ENCODE peak calls at places on chromosomes 13 and 19, in nine cellular contexts. One of them, this sample, is unnamed.

GRCh38 chr13:94710881-94711560 is 1.3 kb downstream of the SOX21 start:
- DNase-seq in psoas muscle: no peak
- DNase-seq in EH: no peak
- DNase-seq in left cardiac atrium: no peak
- DNase-seq in iris pigment epithelial cell: no peak
- DNase-seq in endodermal cell: peak; percentile 86
- DNase-seq in mesenchymal stem cell: peak; percentile 20
- DNase-seq in EL: peak; percentile 20
- DNase-seq in iPS-NIHi11: peak; percentile 73
- DNase-seq in this sample: peak; percentile 60

GRCh38 chr13:87355451-87355850 is 315.7 kb upstream of the SLITRK5 start:
- DNase-seq in iPS-NIHi11: no peak
- DNase-seq in EH: no peak
- DNase-seq in iris pigment epithelial cell: no peak
- DNase-seq in EL: no peak
- DNase-seq in endodermal cell: no peak
- DNase-seq in psoas muscle: no peak
- DNase-seq in left cardiac atrium: no peak
- DNase-seq in mesenchymal stem cell: no peak
- DNase-seq in this sample: no peak

GRCh38 chr19:14375582-14376291 is 5.5 kb upstream of the ADGRE5 start:
- DNase-seq in endodermal cell: no peak
- DNase-seq in left cardiac atrium: peak; percentile 34
- DNase-seq in mesenchymal stem cell: peak; percentile 46
- DNase-seq in EH: peak; percentile 62
- DNase-seq in EL: no peak
- DNase-seq in iPS-NIHi11: peak; percentile 9
- DNase-seq in psoas muscle: peak; percentile 77
- DNase-seq in iris pigment epithelial cell: no peak
- DNase-seq in this sample: no peak

GRCh38 chr13:112965103-112965502 is 3.9 kb upstream of the MCF2L start:
- DNase-seq in iris pigment epithelial cell: no peak
- DNase-seq in endodermal cell: no peak
- DNase-seq in psoas muscle: peak; percentile 65
- DNase-seq in EL: no peak
- DNase-seq in EH: no peak
- DNase-seq in mesenchymal stem cell: no peak
- DNase-seq in iPS-NIHi11: no peak
- DNase-seq in left cardiac atrium: no peak
- DNase-seq in this sample: peak; percentile 60

GRCh38 chr13:79245937-79246574 is 160.0 kb downstream of the RBM26 start:
- DNase-seq in left cardiac atrium: no peak
- DNase-seq in EH: no peak
- DNase-seq in mesenchymal stem cell: no peak
- DNase-seq in iris pigment epithelial cell: no peak
- DNase-seq in iPS-NIHi11: no peak
- DNase-seq in endodermal cell: peak; percentile 49
- DNase-seq in EL: no peak
- DNase-seq in psoas muscle: no peak
- DNase-seq in this sample: no peak

GRCh38 chr19:12969292-12969988 is at the start of gene DAND5:
- DNase-seq in iPS-NIHi11: no peak
- DNase-seq in left cardiac atrium: peak; percentile 45
- DNase-seq in iris pigment epithelial cell: no peak
- DNase-seq in mesenchymal stem cell: no peak
- DNase-seq in EL: no peak
- DNase-seq in EH: peak; percentile 21
- DNase-seq in psoas muscle: no peak
- DNase-seq in endodermal cell: no peak
- DNase-seq in this sample: no peak

GRCh38 chr13:31545616-31546015 is 193.7 kb upstream of the RXFP2 start:
- DNase-seq in EL: peak; percentile 55
- DNase-seq in iris pigment epithelial cell: peak; percentile 21
- DNase-seq in mesenchymal stem cell: no peak
- DNase-seq in psoas muscle: no peak
- DNase-seq in EH: peak; percentile 50
- DNase-seq in endodermal cell: no peak
- DNase-seq in iPS-NIHi11: no peak
- DNase-seq in left cardiac atrium: no peak
- DNase-seq in this sample: no peak

GRCh38 chr13:114043421-114044053 is 69.7 kb upstream of the C13orf46 start:
- DNase-seq in EH: peak; percentile 70
- DNase-seq in left cardiac atrium: peak; percentile 70
- DNase-seq in mesenchymal stem cell: peak; percentile 98
- DNase-seq in iris pigment epithelial cell: peak; percentile 93
- DNase-seq in iPS-NIHi11: peak; percentile 65
- DNase-seq in psoas muscle: peak; percentile 91
- DNase-seq in endodermal cell: peak; percentile 89
- DNase-seq in EL: peak; percentile 60
- DNase-seq in this sample: peak; percentile 88

GRCh38 chr13:44734204-44734707 is 158.1 kb upstream of the TSC22D1 start:
- DNase-seq in iPS-NIHi11: peak; percentile 31
- DNase-seq in psoas muscle: peak; percentile 93
- DNase-seq in mesenchymal stem cell: no peak
- DNase-seq in endodermal cell: no peak
- DNase-seq in EH: peak; percentile 65
- DNase-seq in EL: peak; percentile 54
- DNase-seq in left cardiac atrium: no peak
- DNase-seq in iris pigment epithelial cell: peak; percentile 25
- DNase-seq in this sample: no peak

GRCh38 chr19:6067975-6068374 is 42.3 kb downstream of the RFX2 start:
- DNase-seq in EL: no peak
- DNase-seq in iPS-NIHi11: no peak
- DNase-seq in left cardiac atrium: no peak
- DNase-seq in mesenchymal stem cell: no peak
- DNase-seq in iris pigment epithelial cell: no peak
- DNase-seq in psoas muscle: no peak
- DNase-seq in endodermal cell: no peak
- DNase-seq in EH: no peak
- DNase-seq in this sample: peak; percentile 49

GRCh38 chr13:23617551-23618014 is 47.4 kb downstream of the TNFRSF19 start:
- DNase-seq in EL: peak; percentile 38
- DNase-seq in iris pigment epithelial cell: peak; percentile 92
- DNase-seq in mesenchymal stem cell: peak; percentile 19
- DNase-seq in EH: peak; percentile 52
- DNase-seq in endodermal cell: no peak
- DNase-seq in iPS-NIHi11: no peak
- DNase-seq in left cardiac atrium: no peak
- DNase-seq in psoas muscle: no peak
- DNase-seq in this sample: no peak

GRCh38 chr13:65553328-65553727 is 1676.8 kb downstream of the PCDH9 start:
- DNase-seq in iPS-NIHi11: no peak
- DNase-seq in EL: no peak
- DNase-seq in left cardiac atrium: no peak
- DNase-seq in iris pigment epithelial cell: no peak
- DNase-seq in mesenchymal stem cell: no peak
- DNase-seq in EH: no peak
- DNase-seq in endodermal cell: no peak
- DNase-seq in psoas muscle: no peak
- DNase-seq in this sample: peak; percentile 24

GRCh38 chr13:43058836-43059235 is 35.5 kb downstream of the DNAJC15 start:
- DNase-seq in iris pigment epithelial cell: peak; percentile 11
- DNase-seq in EH: peak; percentile 55
- DNase-seq in endodermal cell: no peak
- DNase-seq in left cardiac atrium: no peak
- DNase-seq in iPS-NIHi11: no peak
- DNase-seq in psoas muscle: no peak
- DNase-seq in mesenchymal stem cell: peak; percentile 37
- DNase-seq in EL: no peak
- DNase-seq in this sample: no peak

GRCh38 chr19:10517760-10518443 is 655 bp upstream of the S1PR5 start:
- DNase-seq in psoas muscle: no peak
- DNase-seq in EL: peak; percentile 46
- DNase-seq in mesenchymal stem cell: peak; percentile 80
- DNase-seq in iPS-NIHi11: peak; percentile 76
- DNase-seq in left cardiac atrium: no peak
- DNase-seq in EH: peak; percentile 67
- DNase-seq in iris pigment epithelial cell: peak; percentile 19
- DNase-seq in endodermal cell: peak; percentile 88
- DNase-seq in this sample: no peak

GRCh38 chr19:32649751-32650150 is 25.2 kb downstream of the ANKRD27 start:
- DNase-seq in endodermal cell: no peak
- DNase-seq in iris pigment epithelial cell: no peak
- DNase-seq in EL: no peak
- DNase-seq in psoas muscle: peak; percentile 91
- DNase-seq in EH: no peak
- DNase-seq in iPS-NIHi11: no peak
- DNase-seq in left cardiac atrium: peak; percentile 61
- DNase-seq in mesenchymal stem cell: no peak
- DNase-seq in this sample: no peak

GRCh38 chr19:30160426-30160825 is 211.8 kb upstream of the ZNF536 start:
- DNase-seq in iris pigment epithelial cell: no peak
- DNase-seq in mesenchymal stem cell: no peak
- DNase-seq in EL: no peak
- DNase-seq in left cardiac atrium: no peak
- DNase-seq in endodermal cell: no peak
- DNase-seq in iPS-NIHi11: no peak
- DNase-seq in EH: no peak
- DNase-seq in psoas muscle: peak; percentile 11
- DNase-seq in this sample: no peak

GRCh38 chr13:98364648-98365047 is 187.6 kb upstream of the RNF113B start:
- DNase-seq in iPS-NIHi11: no peak
- DNase-seq in EL: no peak
- DNase-seq in left cardiac atrium: no peak
- DNase-seq in mesenchymal stem cell: no peak
- DNase-seq in psoas muscle: no peak
- DNase-seq in EH: no peak
- DNase-seq in iris pigment epithelial cell: no peak
- DNase-seq in endodermal cell: no peak
- DNase-seq in this sample: no peak

GRCh38 chr19:15021286-15022007 is 27.8 kb upstream of the CASP14 start:
- DNase-seq in iPS-NIHi11: no peak
- DNase-seq in left cardiac atrium: no peak
- DNase-seq in iris pigment epithelial cell: no peak
- DNase-seq in EH: no peak
- DNase-seq in psoas muscle: no peak
- DNase-seq in mesenchymal stem cell: no peak
- DNase-seq in endodermal cell: no peak
- DNase-seq in EL: no peak
- DNase-seq in this sample: no peak

This sample was measured in suprapubic skin.